ENCODE peak calls at places on chromosomes 3 and 15, in five cellular contexts. M is mucosa of gallbladder, P is COR-L47, U is SJSA1, C is cardiac muscle cell. L is an unnamed sample.

GRCh38 chr3:53804697-53805462 is 41.3 kb downstream of the CHDH start:
- DNase-seq in M (no peak), P (no peak), U (peak), C (peak), L (no peak)

GRCh38 chr15:52438047-52438446 is 90.6 kb downstream of the MYO5A start:
- DNase-seq in M (no peak), P (no peak), U (no peak), C (peak), L (no peak)

GRCh38 chr3:106728315-106728821 is 648.9 kb upstream of the CCDC54 start:
- DNase-seq in M (no peak), P (no peak), U (peak), C (peak), L (no peak)

GRCh38 chr15:95972136-95972553 is 358.4 kb upstream of the NR2F2 start:
- DNase-seq in M (peak), P (no peak), U (no peak), C (peak), L (no peak)

GRCh38 chr3:53753518-53754183 is 92.6 kb downstream of the CHDH start:
- DNase-seq in M (no peak), P (no peak), U (no peak), C (no peak), L (no peak)

GRCh38 chr3:189236352-189236751 is 64.6 kb downstream of the TPRG1 start:
- DNase-seq in M (no peak), P (no peak), U (no peak), C (no peak), L (no peak)

GRCh38 chr3:55357796-55358195 is 129.3 kb downstream of the WNT5A start:
- DNase-seq in M (no peak), P (no peak), U (no peak), C (no peak), L (no peak)

GRCh38 chr15:61393949-61394348 is 164.8 kb upstream of the RORA start:
- DNase-seq in M (no peak), P (no peak), U (no peak), C (no peak), L (no peak)

GRCh38 chr3:135034881-135035440 is 239.9 kb downstream of the EPHB1 start:
- DNase-seq in M (no peak), P (no peak), U (no peak), C (no peak), L (no peak)

L was measured in transverse colon.